ENCODE peak calls at places on chromosomes 5 and 9, in eight cellular contexts. K is neural crest cell; S is head of caudate nucleus; P is ELR; X is fibroblast of lung; I is fibroblast of the conjunctiva; G is AG08396; J is stimulated activated CD4-positive, alpha-beta T cell treated with anti-CD3 and anti-CD28 coated beads, Interleukin-15, amount 100 ng/mL, for 1 hour. O is an unnamed sample.

GRCh38 chr5:16427572-16427971 is 38.0 kb downstream of the ZNF622 start:
- DNase-seq in K (no peak), S (peak; percentile 11), P (no peak), X (no peak), I (no peak), G (no peak), J (no peak), O (no peak)

GRCh38 chr9:113216406-113216805 is 4.7 kb downstream of the FKBP15 start:
- DNase-seq in K (no peak), S (no peak), P (no peak), X (no peak), I (no peak), G (no peak), J (no peak), O (no peak)

GRCh38 chr5:172491481-172491880 is 37.2 kb upstream of the SH3PXD2B start:
- DNase-seq in K (no peak), S (no peak), P (no peak), X (no peak), I (no peak), G (no peak), J (no peak), O (no peak)

GRCh38 chr5:42309865-42310264 is 113.4 kb upstream of the GHR start:
- DNase-seq in K (no peak), S (no peak), P (no peak), X (no peak), I (no peak), G (no peak), J (no peak), O (no peak)

GRCh38 chr5:141855265-141856029 is 22.8 kb downstream of the PCDH1 start:
- DNase-seq in K (no peak), S (peak; percentile 53), P (no peak), X (no peak), I (no peak), G (no peak), J (no peak), O (no peak)

GRCh38 chr5:177545487-177546261 is 8.7 kb downstream of the FAM193B start:
- DNase-seq in K (no peak), S (no peak), P (peak; percentile 60), X (peak; percentile 80), I (peak; percentile 92), G (peak; percentile 53), J (no peak), O (peak; percentile 69)

GRCh38 chr9:109471994-109472393 is 26.1 kb downstream of the PTPN3 start:
- DNase-seq in K (no peak), S (no peak), P (no peak), X (no peak), I (no peak), G (no peak), J (no peak), O (no peak)

GRCh38 chr9:73118898-73119554 is 32.6 kb upstream of the ANXA1 start:
- DNase-seq in K (no peak), S (no peak), P (peak; percentile 93), X (peak; percentile 84), I (peak; percentile 63), G (no peak), J (no peak), O (peak; percentile 55)

GRCh38 chr9:93058357-93059096 is at the start of gene SUSD3:
- DNase-seq in K (peak; percentile 42), S (no peak), P (no peak), X (peak; percentile 35), I (peak; percentile 29), G (peak; percentile 60), J (peak; percentile 52), O (peak; percentile 55)

GRCh38 chr5:3024976-3025375 is 273.5 kb upstream of the IRX2 start:
- DNase-seq in K (no peak), S (no peak), P (no peak), X (no peak), I (no peak), G (no peak), J (no peak), O (no peak)

GRCh38 chr5:1511651-1512540 is 11.9 kb downstream of the LPCAT1 start:
- DNase-seq in K (no peak), S (peak; percentile 0), P (peak; percentile 80), X (peak; percentile 37), I (no peak), G (peak; percentile 92), J (no peak), O (peak; percentile 91)

GRCh38 chr5:60334281-60334713 is 365.7 kb downstream of the DEPDC1B start:
- DNase-seq in K (no peak), S (no peak), P (peak; percentile 82), X (peak; percentile 85), I (peak; percentile 43), G (peak; percentile 20), J (no peak), O (peak; percentile 74)